ENCODE peak calls at places on chromosomes 12 and 14, in nine cellular contexts. One of them, this sample, is unnamed.

GRCh38 chr14:59254146-59254910 is 65.9 kb downstream of the DAAM1 start:
- DNase-seq in fibroblast of villous mesenchyme: peak; percentile 98
- DNase-seq in progenitor cell of endocrine pancreas: no peak
- DNase-seq in AG09309: no peak
- DNase-seq in HCT116: no peak
- DNase-seq in RWPE1: no peak
- DNase-seq in cardiac fibroblast: peak; percentile 95
- DNase-seq in fibroblast of the aortic adventitia: peak; percentile 94
- DNase-seq in AG09319: peak; percentile 93
- DNase-seq in this sample: peak; percentile 88

GRCh38 chr14:64944861-64945260 is 2.3 kb upstream of the GPX2 start:
- DNase-seq in fibroblast of villous mesenchyme: no peak
- DNase-seq in progenitor cell of endocrine pancreas: no peak
- DNase-seq in AG09309: no peak
- DNase-seq in HCT116: no peak
- DNase-seq in RWPE1: no peak
- DNase-seq in cardiac fibroblast: no peak
- DNase-seq in fibroblast of the aortic adventitia: no peak
- DNase-seq in AG09319: no peak
- DNase-seq in this sample: no peak

GRCh38 chr14:50452285-50452684 is 55.6 kb upstream of the CDKL1 start:
- DNase-seq in fibroblast of villous mesenchyme: no peak
- DNase-seq in progenitor cell of endocrine pancreas: no peak
- DNase-seq in AG09309: no peak
- DNase-seq in HCT116: no peak
- DNase-seq in RWPE1: no peak
- DNase-seq in cardiac fibroblast: peak; percentile 20
- DNase-seq in fibroblast of the aortic adventitia: peak; percentile 8
- DNase-seq in AG09319: no peak
- DNase-seq in this sample: peak; percentile 6

GRCh38 chr14:22646570-22647254 is 2.6 kb upstream of the OR6J1 start:
- DNase-seq in fibroblast of villous mesenchyme: peak; percentile 92
- DNase-seq in progenitor cell of endocrine pancreas: no peak
- DNase-seq in AG09309: peak; percentile 85
- DNase-seq in HCT116: no peak
- DNase-seq in RWPE1: peak; percentile 81
- DNase-seq in cardiac fibroblast: peak; percentile 70
- DNase-seq in fibroblast of the aortic adventitia: peak; percentile 92
- DNase-seq in AG09319: peak; percentile 64
- DNase-seq in this sample: peak; percentile 77

GRCh38 chr12:12327802-12328201 is 22.2 kb downstream of the MANSC1 start:
- DNase-seq in fibroblast of villous mesenchyme: peak; percentile 75
- DNase-seq in progenitor cell of endocrine pancreas: no peak
- DNase-seq in AG09309: no peak
- DNase-seq in HCT116: peak; percentile 62
- DNase-seq in RWPE1: peak; percentile 30
- DNase-seq in cardiac fibroblast: peak; percentile 80
- DNase-seq in fibroblast of the aortic adventitia: peak; percentile 85
- DNase-seq in AG09319: no peak
- DNase-seq in this sample: peak; percentile 66

GRCh38 chr12:6341439-6342139 is at the start of gene TNFRSF1A:
- DNase-seq in fibroblast of villous mesenchyme: peak; percentile 88
- DNase-seq in progenitor cell of endocrine pancreas: peak; percentile 34
- DNase-seq in AG09309: no peak
- DNase-seq in HCT116: no peak
- DNase-seq in RWPE1: peak; percentile 61
- DNase-seq in cardiac fibroblast: peak; percentile 92
- DNase-seq in fibroblast of the aortic adventitia: peak; percentile 86
- DNase-seq in AG09319: no peak
- DNase-seq in this sample: peak; percentile 89

GRCh38 chr12:95239216-95239615 is 21.6 kb downstream of the VEZT start:
- DNase-seq in fibroblast of villous mesenchyme: no peak
- DNase-seq in progenitor cell of endocrine pancreas: no peak
- DNase-seq in AG09309: no peak
- DNase-seq in HCT116: no peak
- DNase-seq in RWPE1: no peak
- DNase-seq in cardiac fibroblast: no peak
- DNase-seq in fibroblast of the aortic adventitia: no peak
- DNase-seq in AG09319: no peak
- DNase-seq in this sample: no peak

GRCh38 chr12:12671850-12672660 is 23.9 kb downstream of the GPR19 start:
- DNase-seq in fibroblast of villous mesenchyme: no peak
- DNase-seq in progenitor cell of endocrine pancreas: no peak
- DNase-seq in AG09309: no peak
- DNase-seq in HCT116: no peak
- DNase-seq in RWPE1: no peak
- DNase-seq in cardiac fibroblast: no peak
- DNase-seq in fibroblast of the aortic adventitia: peak; percentile 27
- DNase-seq in AG09319: no peak
- DNase-seq in this sample: peak; percentile 27

DNA sequence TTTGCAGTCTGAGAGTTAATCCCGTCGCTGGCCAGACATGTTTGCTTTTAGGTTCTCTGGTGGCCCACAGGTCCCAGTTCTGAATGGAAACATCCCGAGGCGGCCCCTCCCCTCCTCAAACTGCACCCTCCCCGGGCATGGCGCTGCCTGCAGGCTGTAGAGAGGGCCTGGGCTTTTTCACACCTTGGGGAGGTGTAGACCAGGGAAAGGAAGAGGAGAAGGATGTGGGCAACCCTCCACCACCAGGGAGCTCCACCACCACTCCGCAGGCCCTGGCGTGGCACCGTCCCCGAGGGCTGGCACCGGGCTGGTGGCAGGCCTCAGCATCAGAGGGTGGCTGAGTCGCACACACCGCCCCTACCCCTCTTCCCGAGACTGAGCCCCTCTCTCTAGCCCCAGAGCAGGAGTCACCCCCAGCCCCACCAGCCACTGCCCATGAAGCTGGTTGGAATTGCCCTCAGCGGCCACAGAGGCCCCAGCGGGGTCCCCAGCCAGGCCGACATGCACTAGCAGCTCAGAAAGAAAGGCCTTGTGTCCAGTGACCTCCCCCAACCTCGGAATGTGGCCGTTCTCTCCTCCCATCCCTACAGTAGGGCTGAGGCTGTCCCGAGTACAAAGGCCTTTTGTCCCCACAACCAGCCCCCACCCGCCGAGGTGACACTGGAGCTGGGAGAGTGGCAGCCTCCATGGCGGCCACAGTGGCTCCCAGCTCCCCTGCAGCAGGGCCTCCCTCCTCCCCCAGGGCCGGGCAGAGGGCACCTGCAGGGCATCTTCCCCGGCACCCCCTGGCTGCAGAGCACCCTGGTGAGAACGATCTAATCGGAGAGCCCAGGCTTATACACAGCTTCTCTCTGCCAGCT is 23.5 kb upstream of the INF2 start:
- DNase-seq in fibroblast of villous mesenchyme: no peak
- DNase-seq in progenitor cell of endocrine pancreas: peak; percentile 56
- DNase-seq in AG09309: no peak
- DNase-seq in HCT116: peak; percentile 91
- DNase-seq in RWPE1: no peak
- DNase-seq in cardiac fibroblast: no peak
- DNase-seq in fibroblast of the aortic adventitia: no peak
- DNase-seq in AG09319: no peak
- DNase-seq in this sample: peak; percentile 48
- TF ChIP-seq CTCF in fibroblast of villous mesenchyme: peak; percentile 39
- TF ChIP-seq CTCF in progenitor cell of endocrine pancreas: peak; percentile 43
- TF ChIP-seq CTCF in AG09309: no peak
- TF ChIP-seq CTCF in HCT116: peak; percentile 76
- TF ChIP-seq CTCF in RWPE1: no peak
- TF ChIP-seq CTCF in cardiac fibroblast: peak; percentile 41
- TF ChIP-seq CTCF in fibroblast of the aortic adventitia: peak; percentile 10
- TF ChIP-seq CTCF in AG09319: peak; percentile 4
- TF ChIP-seq CTCF in this sample: peak; percentile 15

GRCh38 chr12:57214398-57214781 is 2.2 kb upstream of the NXPH4 start:
- DNase-seq in fibroblast of villous mesenchyme: peak; percentile 61
- DNase-seq in progenitor cell of endocrine pancreas: peak; percentile 55
- DNase-seq in AG09309: no peak
- DNase-seq in HCT116: no peak
- DNase-seq in RWPE1: peak; percentile 67
- DNase-seq in cardiac fibroblast: peak; percentile 65
- DNase-seq in fibroblast of the aortic adventitia: peak; percentile 57
- DNase-seq in AG09319: no peak
- DNase-seq in this sample: peak; percentile 66

GRCh38 chr12:57215668-57216013 is 953 bp upstream of the NXPH4 start:
- DNase-seq in fibroblast of villous mesenchyme: no peak
- DNase-seq in progenitor cell of endocrine pancreas: no peak
- DNase-seq in AG09309: no peak
- DNase-seq in HCT116: no peak
- DNase-seq in RWPE1: no peak
- DNase-seq in cardiac fibroblast: peak; percentile 32
- DNase-seq in fibroblast of the aortic adventitia: peak; percentile 38
- DNase-seq in AG09319: no peak
- DNase-seq in this sample: no peak

GRCh38 chr12:57216931-57217871 is 607 bp downstream of the NXPH4 start:
- DNase-seq in fibroblast of villous mesenchyme: peak; percentile 13
- DNase-seq in progenitor cell of endocrine pancreas: no peak
- DNase-seq in AG09309: no peak
- DNase-seq in HCT116: no peak
- DNase-seq in RWPE1: no peak
- DNase-seq in cardiac fibroblast: peak; percentile 40
- DNase-seq in fibroblast of the aortic adventitia: peak; percentile 48
- DNase-seq in AG09319: no peak
- DNase-seq in this sample: no peak

GRCh38 chr12:57215065-57215464 is 1.5 kb upstream of the NXPH4 start:
- DNase-seq in fibroblast of villous mesenchyme: no peak
- DNase-seq in progenitor cell of endocrine pancreas: no peak
- DNase-seq in AG09309: no peak
- DNase-seq in HCT116: no peak
- DNase-seq in RWPE1: no peak
- DNase-seq in cardiac fibroblast: no peak
- DNase-seq in fibroblast of the aortic adventitia: no peak
- DNase-seq in AG09319: no peak
- DNase-seq in this sample: no peak

DNA sequence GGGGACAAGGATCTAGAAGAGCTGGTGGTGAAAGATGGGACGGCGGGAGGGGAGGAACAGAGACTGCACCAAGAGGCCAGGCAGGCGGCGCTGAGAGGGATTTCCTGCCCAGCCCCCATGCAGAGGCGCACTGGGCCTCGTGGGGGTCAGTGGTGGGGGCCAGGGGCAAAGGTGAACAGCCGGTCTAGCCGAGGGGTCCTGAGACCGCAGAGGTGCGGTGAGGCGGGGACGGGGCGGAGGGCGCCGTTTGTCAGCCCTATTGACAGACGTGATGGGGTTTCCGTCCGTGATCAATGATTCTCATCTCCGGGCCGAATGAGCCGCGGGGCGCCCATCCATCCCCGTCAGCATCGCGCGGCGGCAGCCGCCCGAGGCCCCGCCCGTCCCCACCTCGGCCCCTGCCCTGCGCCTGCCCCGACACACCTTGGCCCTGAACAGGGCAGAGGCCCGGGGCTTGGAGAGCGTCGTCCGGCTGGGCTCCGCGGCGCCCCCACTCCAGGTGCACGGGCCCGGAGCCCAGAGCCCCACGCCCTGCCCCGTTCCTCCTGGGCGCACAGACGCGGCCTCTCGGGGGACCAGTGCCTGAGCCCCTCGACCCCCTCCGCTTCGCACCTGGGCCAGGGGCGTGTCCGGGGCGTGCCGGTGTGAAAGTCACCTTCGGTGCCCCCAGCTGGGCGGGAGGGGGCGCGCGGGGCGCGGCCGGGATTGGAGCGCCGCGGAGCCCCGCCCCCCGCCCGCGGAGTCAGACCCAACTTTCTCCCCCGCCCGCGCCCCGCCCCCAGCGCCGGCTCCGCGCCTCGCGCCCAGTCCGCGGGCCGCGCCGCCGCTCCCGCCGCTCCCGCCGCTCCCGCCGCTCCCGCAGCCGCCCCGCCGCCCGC is at the start of gene NXPH4:
- DNase-seq in fibroblast of villous mesenchyme: no peak
- DNase-seq in progenitor cell of endocrine pancreas: no peak
- DNase-seq in AG09309: no peak
- DNase-seq in HCT116: no peak
- DNase-seq in RWPE1: no peak
- DNase-seq in cardiac fibroblast: no peak
- DNase-seq in fibroblast of the aortic adventitia: no peak
- DNase-seq in AG09319: no peak
- DNase-seq in this sample: no peak
- TF ChIP-seq CTCF in fibroblast of villous mesenchyme: no peak
- TF ChIP-seq CTCF in progenitor cell of endocrine pancreas: no peak
- TF ChIP-seq CTCF in AG09309: no peak
- TF ChIP-seq CTCF in HCT116: no peak
- TF ChIP-seq CTCF in RWPE1: no peak
- TF ChIP-seq CTCF in cardiac fibroblast: no peak
- TF ChIP-seq CTCF in fibroblast of the aortic adventitia: no peak
- TF ChIP-seq CTCF in AG09319: no peak
- TF ChIP-seq CTCF in this sample: no peak

GRCh38 chr14:24392327-24393098 is 6.3 kb upstream of the NYNRIN start:
- DNase-seq in fibroblast of villous mesenchyme: peak; percentile 43
- DNase-seq in progenitor cell of endocrine pancreas: no peak
- DNase-seq in AG09309: no peak
- DNase-seq in HCT116: peak; percentile 62
- DNase-seq in RWPE1: peak; percentile 62
- DNase-seq in cardiac fibroblast: peak; percentile 73
- DNase-seq in fibroblast of the aortic adventitia: peak; percentile 57
- DNase-seq in AG09319: no peak
- DNase-seq in this sample: peak; percentile 35
- TF ChIP-seq CTCF in fibroblast of villous mesenchyme: no peak
- TF ChIP-seq CTCF in progenitor cell of endocrine pancreas: no peak
- TF ChIP-seq CTCF in AG09309: no peak
- TF ChIP-seq CTCF in HCT116: peak; percentile 26
- TF ChIP-seq CTCF in RWPE1: no peak
- TF ChIP-seq CTCF in cardiac fibroblast: peak; percentile 26
- TF ChIP-seq CTCF in fibroblast of the aortic adventitia: peak; percentile 22
- TF ChIP-seq CTCF in AG09319: no peak
- TF ChIP-seq CTCF in this sample: no peak

GRCh38 chr14:71163050-71163841 is 256.0 kb downstream of the PCNX1 start:
- DNase-seq in fibroblast of villous mesenchyme: no peak
- DNase-seq in progenitor cell of endocrine pancreas: no peak
- DNase-seq in AG09309: no peak
- DNase-seq in HCT116: no peak
- DNase-seq in RWPE1: no peak
- DNase-seq in cardiac fibroblast: no peak
- DNase-seq in fibroblast of the aortic adventitia: no peak
- DNase-seq in AG09319: no peak
- DNase-seq in this sample: no peak

GRCh38 chr14:71166434-71166833 is 259.2 kb downstream of the PCNX1 start:
- DNase-seq in fibroblast of villous mesenchyme: peak; percentile 85
- DNase-seq in progenitor cell of endocrine pancreas: no peak
- DNase-seq in AG09309: peak; percentile 67
- DNase-seq in HCT116: peak; percentile 8
- DNase-seq in RWPE1: no peak
- DNase-seq in cardiac fibroblast: peak; percentile 90
- DNase-seq in fibroblast of the aortic adventitia: peak; percentile 86
- DNase-seq in AG09319: peak; percentile 56
- DNase-seq in this sample: peak; percentile 76

GRCh38 chr14:71163842-71164500 is 256.7 kb downstream of the PCNX1 start:
- DNase-seq in fibroblast of villous mesenchyme: no peak
- DNase-seq in progenitor cell of endocrine pancreas: no peak
- DNase-seq in AG09309: no peak
- DNase-seq in HCT116: no peak
- DNase-seq in RWPE1: no peak
- DNase-seq in cardiac fibroblast: no peak
- DNase-seq in fibroblast of the aortic adventitia: no peak
- DNase-seq in AG09319: no peak
- DNase-seq in this sample: no peak

GRCh38 chr14:71165650-71166049 is 258.4 kb downstream of the PCNX1 start:
- DNase-seq in fibroblast of villous mesenchyme: peak; percentile 78
- DNase-seq in progenitor cell of endocrine pancreas: no peak
- DNase-seq in AG09309: no peak
- DNase-seq in HCT116: no peak
- DNase-seq in RWPE1: no peak
- DNase-seq in cardiac fibroblast: no peak
- DNase-seq in fibroblast of the aortic adventitia: no peak
- DNase-seq in AG09319: no peak
- DNase-seq in this sample: no peak

DNA sequence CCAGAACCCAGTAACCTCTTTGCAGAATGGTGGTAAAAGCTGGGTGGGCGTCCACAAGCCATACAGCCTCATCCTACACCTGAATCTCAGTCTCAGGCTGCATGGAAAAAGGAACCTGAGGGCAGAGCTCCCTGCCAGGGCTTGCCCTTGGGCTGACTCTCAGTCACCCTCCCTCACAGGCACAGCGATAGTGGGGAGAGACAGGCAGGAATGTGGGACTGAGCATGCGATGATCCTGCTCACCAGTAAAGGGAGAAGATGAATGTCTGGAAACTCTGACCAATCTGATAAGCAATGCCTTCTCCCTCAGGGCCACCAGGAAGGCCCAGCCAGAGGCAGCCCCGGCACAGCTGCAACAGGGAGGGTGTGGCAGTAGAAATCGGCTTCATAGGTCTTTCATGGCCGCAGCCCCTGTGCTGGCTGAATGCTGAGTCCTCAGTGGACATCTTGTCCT is 257.9 kb downstream of the PCNX1 start:
- DNase-seq in fibroblast of villous mesenchyme: peak; percentile 69
- DNase-seq in progenitor cell of endocrine pancreas: no peak
- DNase-seq in AG09309: no peak
- DNase-seq in HCT116: no peak
- DNase-seq in RWPE1: no peak
- DNase-seq in cardiac fibroblast: no peak
- DNase-seq in fibroblast of the aortic adventitia: peak; percentile 60
- DNase-seq in AG09319: no peak
- DNase-seq in this sample: no peak
- TF ChIP-seq CTCF in fibroblast of villous mesenchyme: no peak
- TF ChIP-seq CTCF in progenitor cell of endocrine pancreas: no peak
- TF ChIP-seq CTCF in AG09309: no peak
- TF ChIP-seq CTCF in HCT116: no peak
- TF ChIP-seq CTCF in RWPE1: no peak
- TF ChIP-seq CTCF in cardiac fibroblast: no peak
- TF ChIP-seq CTCF in fibroblast of the aortic adventitia: no peak
- TF ChIP-seq CTCF in AG09319: no peak
- TF ChIP-seq CTCF in this sample: no peak

This sample was measured in MCF 10A.